ENCODE peak calls at places on chromosome 14, in ten cellular contexts. A, N, G, I, P, T, X, U, Q and R are unnamed samples.

GRCh38 chr14:68359862-68360552 is 432.9 kb downstream of the ZFP36L1 start:
- DNase-seq in I (peak; percentile 78), A (peak; percentile 82), X (peak; percentile 53), G (peak; percentile 53), U (peak; percentile 58), P (peak; percentile 39), T (no peak), N (no peak), Q (peak; percentile 58), R (peak; percentile 84)

GRCh38 chr14:60250318-60251035 is 1.5 kb downstream of the PPM1A start:
- DNase-seq in N (no peak), G (no peak), T (no peak), U (peak; percentile 45), P (no peak), Q (no peak), A (no peak), X (peak; percentile 18), I (peak; percentile 13), R (no peak)

GRCh38 chr14:44613061-44613712 is 106.1 kb upstream of the FSCB start:
- DNase-seq in U (no peak), A (no peak), I (no peak), X (no peak), T (no peak), P (no peak), N (no peak), G (no peak), Q (no peak), R (no peak)

GRCh38 chr14:49761839-49762551 is 6.0 kb upstream of the KLHDC2 start:
- DNase-seq in N (no peak), Q (no peak), U (no peak), I (no peak), G (no peak), X (no peak), T (no peak), P (no peak), A (no peak), R (no peak)

GRCh38 chr14:89121961-89122675 is 294.9 kb downstream of the FOXN3 start:
- DNase-seq in P (no peak), I (no peak), N (no peak), A (no peak), U (no peak), Q (no peak), X (no peak), T (no peak), G (no peak), R (no peak)

GRCh38 chr14:65501328-65501727 is 88.8 kb downstream of the FUT8 start:
- DNase-seq in N (no peak), T (no peak), Q (no peak), A (no peak), U (no peak), I (no peak), X (no peak), G (no peak), P (no peak), R (no peak)

GRCh38 chr14:104772707-104773504 is 20.0 kb downstream of the SIVA1 start:
- DNase-seq in X (no peak), I (no peak), N (no peak), Q (no peak), P (no peak), G (no peak), U (no peak), T (peak; percentile 47), A (peak; percentile 76), R (no peak)

GRCh38 chr14:103142031-103142430 is 18.8 kb downstream of the TNFAIP2 start:
- DNase-seq in T (no peak), I (no peak), N (no peak), U (no peak), P (no peak), X (no peak), G (no peak), Q (no peak), A (no peak), R (no peak)

GRCh38 chr14:97077687-97078086 is 280.5 kb downstream of the VRK1 start:
- DNase-seq in I (no peak), P (no peak), Q (no peak), X (no peak), A (no peak), U (no peak), T (no peak), N (no peak), G (no peak), R (no peak)

GRCh38 chr14:23727566-23728335 is 91.6 kb downstream of the DHRS2 start:
- DNase-seq in N (peak; percentile 4), G (peak; percentile 56), A (no peak), P (no peak), X (peak; percentile 42), I (peak; percentile 66), U (peak; percentile 73), Q (no peak), T (no peak), R (no peak)

GRCh38 chr14:92670177-92670576 is 78.2 kb downstream of the LGMN start:
- DNase-seq in A (peak; percentile 74), P (no peak), G (peak; percentile 71), U (no peak), N (peak; percentile 45), I (peak; percentile 33), T (no peak), Q (no peak), X (peak; percentile 60), R (no peak)
- TF ChIP-seq CTCF in A (no peak), P (no peak), G (peak; percentile 32), U (no peak), N (peak; percentile 24), I (no peak), T (no peak), Q (no peak), X (peak; percentile 19), R (no peak)

GRCh38 chr14:55327179-55327578 is 56.0 kb downstream of the FBXO34 start:
- DNase-seq in Q (no peak), N (no peak), T (no peak), I (no peak), U (no peak), A (no peak), G (no peak), X (no peak), P (no peak), R (no peak)

GRCh38 chr14:55328317-55328716 is 57.1 kb downstream of the FBXO34 start:
- DNase-seq in A (no peak), U (peak; percentile 23), T (no peak), Q (no peak), X (peak; percentile 39), N (no peak), I (no peak), G (peak; percentile 65), P (no peak), R (no peak)

GRCh38 chr14:55323910-55324309 is 52.7 kb downstream of the FBXO34 start:
- DNase-seq in I (no peak), N (no peak), P (no peak), A (no peak), X (no peak), Q (no peak), U (no peak), T (no peak), G (no peak), R (no peak)

GRCh38 chr14:55329999-55330710 is 58.9 kb downstream of the FBXO34 start:
- DNase-seq in A (no peak), T (no peak), X (no peak), N (no peak), U (peak; percentile 67), G (peak; percentile 48), P (no peak), I (no peak), Q (no peak), R (no peak)

GRCh38 chr14:55324812-55325211 is 53.6 kb downstream of the FBXO34 start:
- DNase-seq in I (no peak), G (no peak), T (no peak), P (no peak), N (no peak), X (no peak), A (no peak), U (no peak), Q (no peak), R (no peak)
- H3K4me3 ChIP-seq in I (no peak overlapping the region), G (no peak overlapping the region), T (no peak overlapping the region), P (no peak overlapping the region), N (no peak overlapping the region), X (no peak overlapping the region), A (no peak overlapping the region), U (no peak overlapping the region), Q (no peak overlapping the region), R (no peak overlapping the region)

GRCh38 chr14:38309522-38310262 is 53.8 kb upstream of the CLEC14A start:
- DNase-seq in U (no peak), G (no peak), A (peak; percentile 5), P (no peak), Q (no peak), X (peak; percentile 75), N (no peak), T (no peak), I (no peak), R (no peak)
- TF ChIP-seq CTCF in U (no peak), G (no peak), A (no peak), P (no peak), Q (no peak), X (no peak), N (no peak), T (no peak), I (no peak), R (no peak)

GRCh38 chr14:54220697-54221431 is 175.9 kb upstream of the CDKN3 start:
- DNase-seq in A (no peak), T (no peak), P (no peak), Q (no peak), U (no peak), I (no peak), N (no peak), X (no peak), G (no peak), R (no peak)
- H3K4me3 ChIP-seq in A (no peak overlapping the region), T (no peak overlapping the region), P (no peak overlapping the region), Q (peak overlapping the region; percentile 19), U (peak overlapping the region; percentile 16), I (no peak overlapping the region), N (no peak overlapping the region), X (peak overlapping the region; percentile 37), G (no peak overlapping the region), R (no peak overlapping the region)

GRCh38 chr14:26605602-26606001 is 7.8 kb upstream of the NOVA1 start:
- DNase-seq in I (no peak), T (no peak), A (no peak), N (no peak), P (no peak), X (no peak), G (no peak), Q (no peak), U (no peak), R (no peak)
- TF ChIP-seq CTCF in I (no peak), T (no peak), A (no peak), N (no peak), P (no peak), X (no peak), G (no peak), Q (no peak), U (no peak), R (no peak)

GRCh38 chr14:61751475-61751989 is 10.7 kb upstream of the SNAPC1 start:
- DNase-seq in T (no peak), N (no peak), X (no peak), G (no peak), P (no peak), A (no peak), Q (no peak), U (no peak), I (no peak), R (no peak)
- H3K4me3 ChIP-seq in T (peak overlapping the region; percentile 33), N (peak overlapping the region; percentile 20), X (no peak overlapping the region), G (no peak overlapping the region), P (peak overlapping the region; percentile 46), A (peak overlapping the region; percentile 36), Q (peak overlapping the region; percentile 71), U (peak overlapping the region; percentile 51), I (peak overlapping the region; percentile 38), R (no peak overlapping the region)

GRCh38 chr14:56117765-56118610 is at the start of gene PELI2:
- DNase-seq in G (peak; percentile 68), N (peak; percentile 23), T (peak; percentile 92), I (peak; percentile 65), Q (peak; percentile 74), A (peak; percentile 95), X (peak; percentile 83), U (no peak), P (peak; percentile 88), R (peak; percentile 84)
- TF ChIP-seq CTCF in G (no peak), N (peak; percentile 24), T (no peak), I (no peak), Q (peak; percentile 43), A (peak; percentile 17), X (no peak), U (no peak), P (peak; percentile 7), R (no peak)